ENCODE peak calls at places on chromosomes 2 and 18, in five cellular contexts. L is tibial nerve; O is right cardiac atrium; I is effector memory CD4-positive, alpha-beta T cell; U is lung. F is an unnamed sample. For H3K4me1, the result is how much of the 10 kb centered on the place peaks cover.

GRCh38 chr18:395481-396250 is 104.8 kb downstream of the COLEC12 start:
- DNase-seq in L (peak), O (no peak), I (no peak), U (no peak), F (no peak)

GRCh38 chr2:173196080-173196479 is 120.4 kb downstream of the MAP3K20 start:
- DNase-seq in L (no peak), O (no peak), I (no peak), U (no peak), F (no peak)

GRCh38 chr2:21007129-21008013 is 36.5 kb downstream of the APOB start:
- DNase-seq in L (no peak), O (no peak), I (no peak), U (no peak), F (no peak)

GRCh38 chr18:71327443-71328120 is 1038.7 kb downstream of the SOCS6 start:
- DNase-seq in L (no peak), O (no peak), I (no peak), U (no peak), F (no peak)

GRCh38 chr18:79596451-79597175 is 83.0 kb upstream of the CTDP1 start:
- DNase-seq in L (no peak), O (no peak), I (no peak), U (no peak), F (no peak)

GRCh38 chr2:118386636-118387302 is 298.5 kb downstream of the INSIG2 start:
- DNase-seq in L (no peak), O (no peak), I (no peak), U (no peak), F (no peak)

GRCh38 chr2:182763311-182763912 is 47.4 kb downstream of the DNAJC10 start:
- DNase-seq in L (no peak), O (no peak), I (no peak), U (no peak), F (peak)

GRCh38 chr2:171210216-171210863 is 49.6 kb upstream of the TLK1 start:
- DNase-seq in L (no peak), O (no peak), I (no peak), U (no peak), F (no peak)

GRCh38 chr2:128442053-128442751 is 123.5 kb upstream of the HS6ST1 start:
- DNase-seq in L (no peak), O (peak), I (no peak), U (peak), F (peak)

GRCh38 chr2:149613712-149614111 is 26.1 kb upstream of the MMADHC start:
- DNase-seq in L (no peak), O (no peak), I (no peak), U (no peak), F (no peak)

GRCh38 chr2:174072069-174072468 is 106.9 kb upstream of the SP3 start:
- DNase-seq in L (no peak), O (no peak), I (no peak), U (no peak), F (peak)

GRCh38 chr18:55629136-55629535 is 41.1 kb upstream of the TCF4 start:
- DNase-seq in L (no peak), O (no peak), I (no peak), U (no peak), F (no peak)

GRCh38 chr18:40124107-40124506 is 1830.9 kb upstream of the PIK3C3 start:
- DNase-seq in L (no peak), O (no peak), I (no peak), U (no peak), F (no peak)

GRCh38 chr18:12679183-12679786 is 21.4 kb upstream of the SPIRE1 start:
- DNase-seq in L (peak), O (peak), I (no peak), U (peak), F (no peak)

GRCh38 chr2:219281588-219281987 is 2.4 kb downstream of the DNAJB2 start:
- DNase-seq in L (no peak), O (no peak), I (no peak), U (no peak), F (no peak)
- H3K4me1 ChIP-seq in L (half or more), O (under half), I (under half), U (under half), F (under half)

DNA sequence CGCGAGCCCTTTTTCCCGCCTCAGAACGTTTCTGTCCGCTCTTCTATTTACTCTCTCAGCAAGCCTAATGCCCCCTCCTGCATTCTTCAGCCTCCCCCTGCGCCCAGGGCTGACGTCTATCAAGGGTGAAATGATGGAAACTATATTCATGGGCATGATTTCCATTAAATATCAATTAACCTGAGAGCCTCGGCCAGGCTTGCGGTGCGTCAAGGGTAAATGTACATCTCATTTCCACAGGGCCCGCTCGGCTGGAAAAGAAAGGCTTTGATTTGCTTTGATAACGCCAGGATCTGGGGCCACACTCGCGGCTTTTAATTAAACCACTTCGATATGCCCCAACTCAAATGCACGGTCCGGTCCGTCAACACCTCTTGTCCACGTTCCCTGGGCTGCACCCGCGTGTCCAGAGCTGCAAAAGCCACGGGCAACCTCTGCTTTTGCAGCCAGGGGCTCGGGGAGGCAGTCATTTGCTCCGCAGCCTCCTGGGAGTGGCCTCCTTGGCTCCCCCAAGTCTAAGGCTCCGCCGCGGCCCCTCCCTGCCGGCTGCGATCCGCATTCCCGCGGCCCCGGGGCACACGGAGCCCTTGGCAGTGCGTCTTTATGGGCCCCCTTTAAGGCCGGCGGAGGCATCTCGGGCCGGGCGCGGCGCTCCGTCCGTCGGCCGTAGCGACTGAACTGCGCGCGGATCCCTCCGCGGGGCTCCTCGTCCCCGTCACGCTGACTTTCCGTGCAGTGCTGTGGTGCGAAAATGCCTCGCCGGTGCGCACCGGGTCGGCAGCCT is at the start of gene HOXD8:
- DNase-seq in L (peak), O (peak), I (no peak), U (no peak), F (peak)
- H3K4me1 ChIP-seq in L (under half), O (under half), I (under half), U (under half), F (under half)

DNA sequence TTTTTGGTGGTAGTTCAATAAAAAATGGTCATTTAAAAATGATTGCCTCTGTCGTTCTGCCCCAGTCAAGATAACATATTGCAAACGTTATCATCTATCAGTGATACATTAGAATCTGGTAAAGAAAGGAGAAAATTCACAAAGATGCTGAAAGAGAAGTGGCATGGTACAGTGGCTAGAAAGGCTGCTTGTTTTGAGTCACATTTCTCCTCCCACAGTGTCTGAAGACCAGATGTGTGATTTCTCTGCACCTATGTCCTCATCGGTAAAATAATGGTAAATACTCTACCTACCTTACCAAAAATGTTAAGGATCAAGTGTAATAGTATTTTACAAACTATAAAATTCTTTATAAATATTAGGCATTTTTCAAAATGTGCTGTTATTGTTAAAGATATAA is 76.1 kb upstream of the NOSTRIN start:
- DNase-seq in L (no peak), O (no peak), I (no peak), U (no peak), F (no peak)
- H3K4me1 ChIP-seq in L (under half), O (under half), I (under half), U (under half), F (under half)

DNA sequence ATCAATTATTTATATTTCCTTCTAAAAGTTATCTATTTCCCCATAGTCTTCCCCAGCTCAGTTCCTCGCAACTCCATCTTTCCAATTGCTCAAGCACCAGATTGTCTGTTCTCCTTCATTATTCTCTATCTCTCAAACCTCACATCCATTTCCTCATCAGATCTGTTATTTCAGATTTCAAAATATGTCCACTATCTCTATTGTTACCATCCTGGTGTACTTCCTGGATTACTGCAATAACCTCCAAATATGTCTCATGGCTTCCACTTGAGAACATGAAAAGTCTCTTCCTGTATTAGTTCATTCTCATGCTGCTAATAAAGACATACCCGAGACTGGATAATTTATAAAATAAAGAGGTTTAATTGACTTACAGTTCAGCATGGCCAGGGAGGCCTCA is 641.7 kb upstream of the ZEB2 start:
- DNase-seq in L (no peak), O (no peak), I (no peak), U (no peak), F (no peak)
- H3K4me1 ChIP-seq in L (under half), O (under half), I (under half), U (under half), F (under half)

DNA sequence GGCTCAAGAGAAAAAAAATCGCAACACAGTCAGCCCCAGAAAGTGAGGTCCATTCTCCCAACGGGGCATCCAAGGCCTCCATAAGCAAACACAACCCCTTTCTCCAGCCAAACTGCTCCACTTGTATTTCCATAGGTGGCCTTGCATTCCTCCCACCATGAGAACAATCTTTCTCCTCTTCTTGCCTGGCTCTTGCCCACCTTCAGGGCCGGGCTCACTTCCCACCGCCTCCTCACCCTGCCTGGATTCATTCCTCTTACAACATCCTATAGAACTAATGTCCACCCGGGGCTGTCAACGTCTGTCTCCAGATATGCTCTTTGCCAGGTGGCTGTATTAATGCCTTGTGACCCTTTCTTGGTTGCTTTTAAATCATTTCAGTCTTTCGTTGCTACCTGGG is 124.5 kb downstream of the SMAD7 start:
- DNase-seq in L (no peak), O (no peak), I (no peak), U (no peak), F (no peak)
- H3K4me1 ChIP-seq in L (half or more), O (under half), I (under half), U (under half), F (under half)

GRCh38 chr18:63155910-63156773 is 163.4 kb downstream of the BCL2 start:
- DNase-seq in L (no peak), O (no peak), I (peak), U (no peak), F (no peak)
- H3K4me1 ChIP-seq in L (half or more), O (under half), I (half or more), U (under half), F (under half)

GRCh38 chr18:57445488-57446319 is 10.5 kb downstream of the ONECUT2 start:
- DNase-seq in L (no peak), O (no peak), I (no peak), U (no peak), F (no peak)

GRCh38 chr18:57446322-57446721 is 11.1 kb downstream of the ONECUT2 start:
- DNase-seq in L (no peak), O (no peak), I (no peak), U (no peak), F (no peak)

GRCh38 chr18:57444301-57444759 is 9.2 kb downstream of the ONECUT2 start:
- DNase-seq in L (no peak), O (no peak), I (no peak), U (no peak), F (no peak)

GRCh38 chr18:57443716-57444115 is 8.5 kb downstream of the ONECUT2 start:
- DNase-seq in L (no peak), O (no peak), I (no peak), U (no peak), F (no peak)

GRCh38 chr18:57447154-57447621 is 12.0 kb downstream of the ONECUT2 start:
- DNase-seq in L (no peak), O (no peak), I (no peak), U (no peak), F (no peak)
- H3K4me1 ChIP-seq in L (under half), O (under half), I (under half), U (under half), F (under half)

GRCh38 chr2:217662984-217663602 is 339.7 kb downstream of the TNS1 start:
- DNase-seq in L (no peak), O (no peak), I (no peak), U (no peak), F (no peak)
- H3K4me1 ChIP-seq in L (half or more), O (under half), I (under half), U (under half), F (under half)

DNA sequence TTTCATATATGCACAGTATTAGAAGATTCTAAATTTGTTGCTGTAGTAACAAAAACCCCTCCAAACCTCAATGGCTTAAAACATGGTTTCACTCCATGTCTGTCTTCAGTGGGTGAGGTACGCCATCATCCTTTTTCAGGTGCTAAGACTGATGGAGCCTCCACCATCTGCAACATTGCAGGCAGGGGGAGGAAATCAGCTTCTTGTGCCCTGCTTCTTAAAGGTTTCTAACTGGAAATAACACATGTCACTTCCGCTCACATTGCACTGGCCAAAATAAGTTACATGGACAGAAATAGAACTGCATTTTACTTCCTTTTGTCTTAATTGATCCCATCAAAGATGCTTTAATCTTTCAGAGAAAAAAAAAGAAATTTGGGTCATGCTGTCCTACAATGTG is 94.1 kb downstream of the GALNT3 start:
- DNase-seq in L (no peak), O (no peak), I (no peak), U (no peak), F (no peak)
- H3K4me1 ChIP-seq in L (under half), O (under half), I (under half), U (under half), F (under half)

F was measured in HAP-1.